ENCODE peak calls at places on chromosomes 6 and 20, in six cellular contexts. One of them, this sample, is unnamed.

GRCh38 chr6:113412589-113413367 is 444.4 kb upstream of the MARCKS start:
- DNase-seq in neural crest cell: no peak
- DNase-seq in fibroblast of pulmonary artery: no peak
- DNase-seq in bronchial epithelial cell: peak
- DNase-seq in psoas muscle: no peak
- DNase-seq in cardiac muscle cell: no peak
- DNase-seq in this sample: no peak

GRCh38 chr20:46151936-46152335 is 33.8 kb downstream of the CD40 start:
- DNase-seq in fibroblast of pulmonary artery: no peak
- DNase-seq in bronchial epithelial cell: no peak
- DNase-seq in cardiac muscle cell: no peak
- DNase-seq in psoas muscle: no peak
- DNase-seq in neural crest cell: no peak
- DNase-seq in this sample: peak

GRCh38 chr6:111737065-111737521 is 131.4 kb upstream of the TRAF3IP2 start:
- DNase-seq in psoas muscle: no peak
- DNase-seq in neural crest cell: no peak
- DNase-seq in cardiac muscle cell: peak
- DNase-seq in bronchial epithelial cell: peak
- DNase-seq in fibroblast of pulmonary artery: no peak
- DNase-seq in this sample: no peak

GRCh38 chr20:19758888-19759331 is 852 bp downstream of the RIN2 start:
- DNase-seq in bronchial epithelial cell: peak
- DNase-seq in fibroblast of pulmonary artery: peak
- DNase-seq in cardiac muscle cell: peak
- DNase-seq in psoas muscle: peak
- DNase-seq in neural crest cell: peak
- DNase-seq in this sample: no peak

GRCh38 chr20:13855613-13856012 is 70.8 kb downstream of the NDUFAF5 start:
- DNase-seq in neural crest cell: no peak
- DNase-seq in bronchial epithelial cell: no peak
- DNase-seq in psoas muscle: no peak
- DNase-seq in cardiac muscle cell: no peak
- DNase-seq in fibroblast of pulmonary artery: no peak
- DNase-seq in this sample: no peak

GRCh38 chr6:8829296-8829695 is 394.0 kb upstream of the SLC35B3 start:
- DNase-seq in cardiac muscle cell: no peak
- DNase-seq in bronchial epithelial cell: no peak
- DNase-seq in neural crest cell: no peak
- DNase-seq in psoas muscle: no peak
- DNase-seq in fibroblast of pulmonary artery: no peak
- DNase-seq in this sample: no peak

GRCh38 chr6:3281669-3282460 is 23.1 kb downstream of the PSMG4 start:
- DNase-seq in bronchial epithelial cell: peak
- DNase-seq in fibroblast of pulmonary artery: peak
- DNase-seq in psoas muscle: no peak
- DNase-seq in neural crest cell: no peak
- DNase-seq in cardiac muscle cell: peak
- DNase-seq in this sample: no peak

GRCh38 chr6:143555071-143555492 is 43.6 kb upstream of the FUCA2 start:
- DNase-seq in psoas muscle: no peak
- DNase-seq in fibroblast of pulmonary artery: no peak
- DNase-seq in cardiac muscle cell: peak
- DNase-seq in neural crest cell: no peak
- DNase-seq in bronchial epithelial cell: no peak
- DNase-seq in this sample: no peak

GRCh38 chr6:41174610-41175009 is 11.7 kb upstream of the TREM2 start:
- DNase-seq in bronchial epithelial cell: no peak
- DNase-seq in fibroblast of pulmonary artery: no peak
- DNase-seq in neural crest cell: no peak
- DNase-seq in psoas muscle: no peak
- DNase-seq in cardiac muscle cell: no peak
- DNase-seq in this sample: no peak

GRCh38 chr20:33148040-33148439 is 19.9 kb upstream of the BPIFA2 start:
- DNase-seq in psoas muscle: no peak
- DNase-seq in cardiac muscle cell: no peak
- DNase-seq in neural crest cell: no peak
- DNase-seq in bronchial epithelial cell: no peak
- DNase-seq in fibroblast of pulmonary artery: no peak
- DNase-seq in this sample: no peak

GRCh38 chr6:44059359-44060342 is 67.6 kb downstream of the MRPL14 start:
- DNase-seq in bronchial epithelial cell: peak
- DNase-seq in psoas muscle: no peak
- DNase-seq in cardiac muscle cell: peak
- DNase-seq in neural crest cell: no peak
- DNase-seq in fibroblast of pulmonary artery: peak
- DNase-seq in this sample: no peak

GRCh38 chr20:4989570-4989969 is 11.7 kb downstream of the SLC23A2 start:
- DNase-seq in bronchial epithelial cell: no peak
- DNase-seq in fibroblast of pulmonary artery: no peak
- DNase-seq in neural crest cell: no peak
- DNase-seq in psoas muscle: no peak
- DNase-seq in cardiac muscle cell: no peak
- DNase-seq in this sample: no peak

GRCh38 chr6:79630883-79631799 is at the start of gene SH3BGRL2:
- DNase-seq in neural crest cell: peak
- DNase-seq in cardiac muscle cell: peak
- DNase-seq in fibroblast of pulmonary artery: peak
- DNase-seq in bronchial epithelial cell: peak
- DNase-seq in psoas muscle: peak
- DNase-seq in this sample: peak

GRCh38 chr6:12595161-12595792 is 121.3 kb upstream of the PHACTR1 start:
- DNase-seq in cardiac muscle cell: peak
- DNase-seq in neural crest cell: no peak
- DNase-seq in psoas muscle: no peak
- DNase-seq in fibroblast of pulmonary artery: peak
- DNase-seq in bronchial epithelial cell: peak
- DNase-seq in this sample: no peak

GRCh38 chr6:112253505-112253841 is 894 bp downstream of the LAMA4 start:
- DNase-seq in neural crest cell: no peak
- DNase-seq in cardiac muscle cell: no peak
- DNase-seq in psoas muscle: no peak
- DNase-seq in bronchial epithelial cell: no peak
- DNase-seq in fibroblast of pulmonary artery: no peak
- DNase-seq in this sample: no peak

GRCh38 chr20:35394271-35394670 is 17.5 kb downstream of the UQCC1 start:
- DNase-seq in neural crest cell: no peak
- DNase-seq in psoas muscle: no peak
- DNase-seq in bronchial epithelial cell: no peak
- DNase-seq in cardiac muscle cell: no peak
- DNase-seq in fibroblast of pulmonary artery: no peak
- DNase-seq in this sample: no peak

GRCh38 chr6:160992323-160993314 is 1.1 kb downstream of the MAP3K4 start:
- DNase-seq in neural crest cell: peak
- DNase-seq in fibroblast of pulmonary artery: peak
- DNase-seq in bronchial epithelial cell: peak
- DNase-seq in psoas muscle: no peak
- DNase-seq in cardiac muscle cell: peak
- DNase-seq in this sample: no peak

GRCh38 chr20:36654506-36654905 is 8.5 kb upstream of the SLA2 start:
- DNase-seq in neural crest cell: no peak
- DNase-seq in cardiac muscle cell: no peak
- DNase-seq in fibroblast of pulmonary artery: no peak
- DNase-seq in bronchial epithelial cell: no peak
- DNase-seq in psoas muscle: no peak
- DNase-seq in this sample: no peak

GRCh38 chr6:125806813-125807212 is 16.1 kb downstream of the NCOA7 start:
- DNase-seq in psoas muscle: no peak
- DNase-seq in bronchial epithelial cell: no peak
- DNase-seq in neural crest cell: no peak
- DNase-seq in cardiac muscle cell: no peak
- DNase-seq in fibroblast of pulmonary artery: no peak
- DNase-seq in this sample: no peak

GRCh38 chr6:90940812-90941481 is 354.1 kb upstream of the MAP3K7 start:
- DNase-seq in psoas muscle: no peak
- DNase-seq in bronchial epithelial cell: peak
- DNase-seq in fibroblast of pulmonary artery: peak
- DNase-seq in cardiac muscle cell: peak
- DNase-seq in neural crest cell: no peak
- DNase-seq in this sample: no peak

GRCh38 chr20:43954704-43955243 is 40.1 kb downstream of the TOX2 start:
- DNase-seq in fibroblast of pulmonary artery: no peak
- DNase-seq in psoas muscle: no peak
- DNase-seq in bronchial epithelial cell: no peak
- DNase-seq in neural crest cell: no peak
- DNase-seq in cardiac muscle cell: no peak
- DNase-seq in this sample: no peak

GRCh38 chr6:123962508-123962907 is 158.8 kb downstream of the NKAIN2 start:
- DNase-seq in bronchial epithelial cell: peak
- DNase-seq in cardiac muscle cell: no peak
- DNase-seq in neural crest cell: no peak
- DNase-seq in fibroblast of pulmonary artery: no peak
- DNase-seq in psoas muscle: no peak
- DNase-seq in this sample: no peak

GRCh38 chr20:64090165-64090564 is 6.0 kb upstream of the LKAAEAR1 start:
- DNase-seq in fibroblast of pulmonary artery: no peak
- DNase-seq in cardiac muscle cell: no peak
- DNase-seq in bronchial epithelial cell: no peak
- DNase-seq in psoas muscle: no peak
- DNase-seq in neural crest cell: no peak
- DNase-seq in this sample: no peak

GRCh38 chr6:14857501-14857900 is 388.4 kb upstream of the JARID2 start:
- DNase-seq in fibroblast of pulmonary artery: no peak
- DNase-seq in bronchial epithelial cell: no peak
- DNase-seq in cardiac muscle cell: no peak
- DNase-seq in psoas muscle: peak
- DNase-seq in neural crest cell: no peak
- DNase-seq in this sample: no peak

DNA sequence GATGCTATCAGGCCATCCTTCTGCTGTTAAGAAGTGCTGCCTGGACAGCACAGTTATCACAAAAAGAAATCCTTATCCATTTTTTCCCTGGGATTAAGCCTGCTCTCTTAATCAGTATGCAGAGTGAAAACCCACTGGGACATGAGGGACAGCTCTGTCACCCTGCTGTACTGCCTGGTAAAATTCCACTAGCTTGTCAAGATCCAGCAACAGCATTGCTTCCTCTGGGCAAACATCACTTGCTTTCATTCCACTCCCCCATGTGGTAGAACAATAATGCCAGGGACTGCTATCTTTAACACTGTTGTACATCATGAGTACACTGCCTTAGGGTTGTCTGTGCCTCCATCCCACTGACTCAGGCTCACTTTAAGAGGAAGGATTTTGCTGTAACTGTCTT is 331.3 kb downstream of the KIF16B start:
- DNase-seq in cardiac muscle cell: no peak
- DNase-seq in neural crest cell: no peak
- DNase-seq in psoas muscle: no peak
- DNase-seq in bronchial epithelial cell: peak
- DNase-seq in fibroblast of pulmonary artery: no peak
- DNase-seq in this sample: no peak
- TF ChIP-seq CTCF in cardiac muscle cell: no peak
- TF ChIP-seq CTCF in neural crest cell: peak
- TF ChIP-seq CTCF in psoas muscle: no peak
- TF ChIP-seq CTCF in bronchial epithelial cell: no peak
- TF ChIP-seq CTCF in fibroblast of pulmonary artery: no peak
- TF ChIP-seq CTCF in this sample: peak

DNA sequence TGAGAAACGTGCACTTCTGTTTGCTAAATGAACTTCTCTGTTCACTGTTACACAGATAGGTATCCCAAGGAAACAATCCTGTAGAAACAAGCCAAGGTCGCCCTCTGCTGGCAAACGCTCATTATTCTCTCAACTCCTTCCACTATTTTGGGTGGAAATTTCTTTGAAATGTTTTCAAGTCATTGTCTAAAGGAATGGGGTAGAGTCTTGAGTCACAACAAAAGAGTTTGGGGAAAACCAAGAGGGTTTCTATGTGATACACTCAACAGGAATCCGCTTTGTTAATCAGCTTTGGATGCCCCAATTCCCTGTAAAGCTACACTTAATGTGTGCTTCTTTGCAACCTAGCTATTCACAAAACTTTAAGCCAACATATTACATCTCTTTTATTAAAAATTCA is 4.6 kb upstream of the RAE1 start:
- DNase-seq in fibroblast of pulmonary artery: peak
- DNase-seq in bronchial epithelial cell: peak
- DNase-seq in cardiac muscle cell: peak
- DNase-seq in neural crest cell: peak
- DNase-seq in psoas muscle: peak
- DNase-seq in this sample: no peak
- TF ChIP-seq CTCF in fibroblast of pulmonary artery: peak
- TF ChIP-seq CTCF in bronchial epithelial cell: peak
- TF ChIP-seq CTCF in cardiac muscle cell: peak
- TF ChIP-seq CTCF in neural crest cell: peak
- TF ChIP-seq CTCF in psoas muscle: peak
- TF ChIP-seq CTCF in this sample: peak

GRCh38 chr6:157227202-157228166 is 95.8 kb downstream of the TMEM242 start:
- DNase-seq in psoas muscle: no peak
- DNase-seq in neural crest cell: no peak
- DNase-seq in cardiac muscle cell: no peak
- DNase-seq in bronchial epithelial cell: no peak
- DNase-seq in fibroblast of pulmonary artery: no peak
- DNase-seq in this sample: no peak
- TF ChIP-seq CTCF in psoas muscle: no peak
- TF ChIP-seq CTCF in neural crest cell: peak
- TF ChIP-seq CTCF in cardiac muscle cell: peak
- TF ChIP-seq CTCF in bronchial epithelial cell: no peak
- TF ChIP-seq CTCF in fibroblast of pulmonary artery: peak
- TF ChIP-seq CTCF in this sample: peak

GRCh38 chr6:25898289-25898977 is 24.4 kb upstream of the SLC17A3 start:
- DNase-seq in cardiac muscle cell: no peak
- DNase-seq in bronchial epithelial cell: no peak
- DNase-seq in psoas muscle: no peak
- DNase-seq in fibroblast of pulmonary artery: no peak
- DNase-seq in neural crest cell: no peak
- DNase-seq in this sample: no peak
- TF ChIP-seq CTCF in cardiac muscle cell: no peak
- TF ChIP-seq CTCF in bronchial epithelial cell: no peak
- TF ChIP-seq CTCF in psoas muscle: no peak
- TF ChIP-seq CTCF in fibroblast of pulmonary artery: no peak
- TF ChIP-seq CTCF in neural crest cell: no peak
- TF ChIP-seq CTCF in this sample: no peak

This sample was measured in D721Med.